ENCODE peak calls at places on chromosome 2, in four cellular contexts. O, Z, N and Q are unnamed samples.

GRCh38 chr2:101850991-101851390 is 140.8 kb upstream of the IL1R2 start:
- DNase-seq in O (no peak), Z (no peak), N (no peak), Q (no peak)

GRCh38 chr2:62014102-62014501 is 108.6 kb downstream of the COMMD1 start:
- DNase-seq in O (peak), Z (peak), N (no peak), Q (peak)

GRCh38 chr2:177535968-177536514 is 143.5 kb downstream of the AGPS start:
- DNase-seq in O (no peak), Z (no peak), N (no peak), Q (no peak)

GRCh38 chr2:236762628-236763027 is 193.0 kb downstream of the ACKR3 start:
- DNase-seq in O (no peak), Z (no peak), N (no peak), Q (no peak)

GRCh38 chr2:171210864-171211431 is 50.3 kb upstream of the TLK1 start:
- DNase-seq in O (no peak), Z (no peak), N (no peak), Q (no peak)

GRCh38 chr2:147844691-147845607 is at the start of gene ACVR2A:
- DNase-seq in O (peak), Z (no peak), N (peak), Q (peak)

GRCh38 chr2:128347701-128348504 is 29.2 kb upstream of the HS6ST1 start:
- DNase-seq in O (no peak), Z (no peak), N (peak), Q (peak)

GRCh38 chr2:238220892-238221521 is 17.5 kb upstream of the ILKAP start:
- DNase-seq in O (peak), Z (no peak), N (no peak), Q (peak)

GRCh38 chr2:234020332-234020731 is 30.2 kb upstream of the SPP2 start:
- DNase-seq in O (no peak), Z (no peak), N (no peak), Q (no peak)

GRCh38 chr2:60641866-60642788 is 88.7 kb upstream of the BCL11A start:
- DNase-seq in O (peak), Z (no peak), N (peak), Q (peak)

GRCh38 chr2:54106631-54107454 is 8.6 kb upstream of the ACYP2 start:
- DNase-seq in O (peak), Z (no peak), N (peak), Q (peak)

GRCh38 chr2:97961534-97961933 is 34.2 kb downstream of the TMEM131 start:
- DNase-seq in O (no peak), Z (no peak), N (no peak), Q (no peak)

GRCh38 chr2:108542071-108542470 is 7.8 kb downstream of the LIMS1 start:
- DNase-seq in O (peak), Z (no peak), N (no peak), Q (peak)

GRCh38 chr2:128466377-128467175 is 147.9 kb upstream of the HS6ST1 start:
- DNase-seq in O (no peak), Z (no peak), N (no peak), Q (no peak)

GRCh38 chr2:25132296-25132630 is 36.1 kb downstream of the POMC start:
- DNase-seq in O (no peak), Z (no peak), N (no peak), Q (no peak)

GRCh38 chr2:170887496-170888265 is 41.4 kb upstream of the GORASP2 start:
- DNase-seq in O (no peak), Z (no peak), N (no peak), Q (no peak)

GRCh38 chr2:226763320-226763719 is 36.3 kb downstream of the IRS1 start:
- DNase-seq in O (peak), Z (no peak), N (no peak), Q (peak)

GRCh38 chr2:96913398-96914202 is 43.7 kb upstream of the SEMA4C start:
- DNase-seq in O (no peak), Z (no peak), N (no peak), Q (no peak)

GRCh38 chr2:202035089-202035940 is 1.7 kb downstream of the FZD7 start:
- DNase-seq in O (peak), Z (no peak), N (no peak), Q (peak)

GRCh38 chr2:26591619-26592505 is 49.3 kb downstream of the CIB4 start:
- DNase-seq in O (no peak), Z (no peak), N (no peak), Q (no peak)

GRCh38 chr2:121080013-121080772 is 204.8 kb downstream of the TFCP2L1 start:
- DNase-seq in O (peak), Z (no peak), N (peak), Q (peak)

GRCh38 chr2:33134086-33134763 is 187.5 kb downstream of the LTBP1 start:
- DNase-seq in O (peak), Z (peak), N (peak), Q (peak)

GRCh38 chr2:43872151-43872550 is 33.4 kb downstream of the ABCG8 start:
- DNase-seq in O (no peak), Z (no peak), N (no peak), Q (no peak)